ENCODE peak calls at places on chromosome 12, in six cellular contexts. One of them, this sample, is unnamed.

GRCh38 chr12:1906579-1906978 is 11.9 kb downstream of the CACNA2D4 start:
- DNase-seq in cardiac fibroblast: no peak
- DNase-seq in endodermal cell: no peak
- DNase-seq in AG04449: no peak
- DNase-seq in hepatocyte: no peak
- DNase-seq in thoracic aorta: no peak
- DNase-seq in this sample: no peak

GRCh38 chr12:23399402-23399933 is 550.0 kb downstream of the SOX5 start:
- DNase-seq in cardiac fibroblast: no peak
- DNase-seq in endodermal cell: no peak
- DNase-seq in AG04449: no peak
- DNase-seq in hepatocyte: no peak
- DNase-seq in thoracic aorta: no peak
- DNase-seq in this sample: no peak

GRCh38 chr12:4856556-4856955 is 53.1 kb upstream of the KCNA1 start:
- DNase-seq in cardiac fibroblast: no peak
- DNase-seq in endodermal cell: no peak
- DNase-seq in AG04449: no peak
- DNase-seq in hepatocyte: no peak
- DNase-seq in thoracic aorta: no peak
- DNase-seq in this sample: no peak

GRCh38 chr12:4282103-4282891 is 8.7 kb downstream of the CCND2 start:
- DNase-seq in cardiac fibroblast: no peak
- DNase-seq in endodermal cell: peak
- DNase-seq in AG04449: no peak
- DNase-seq in hepatocyte: no peak
- DNase-seq in thoracic aorta: no peak
- DNase-seq in this sample: no peak

GRCh38 chr12:124231980-124232653 is 62.8 kb upstream of the RFLNA start:
- DNase-seq in cardiac fibroblast: no peak
- DNase-seq in endodermal cell: no peak
- DNase-seq in AG04449: no peak
- DNase-seq in hepatocyte: peak
- DNase-seq in thoracic aorta: no peak
- DNase-seq in this sample: no peak

GRCh38 chr12:68336754-68337343 is 4.7 kb upstream of the MDM1 start:
- DNase-seq in cardiac fibroblast: no peak
- DNase-seq in endodermal cell: no peak
- DNase-seq in AG04449: no peak
- DNase-seq in hepatocyte: no peak
- DNase-seq in thoracic aorta: no peak
- DNase-seq in this sample: no peak

GRCh38 chr12:10960260-10960659 is 21.2 kb upstream of the TAS2R14 start:
- DNase-seq in cardiac fibroblast: no peak
- DNase-seq in endodermal cell: no peak
- DNase-seq in AG04449: no peak
- DNase-seq in hepatocyte: no peak
- DNase-seq in thoracic aorta: no peak
- DNase-seq in this sample: no peak

GRCh38 chr12:88242161-88242925 is 100.2 kb downstream of the TMTC3 start:
- DNase-seq in cardiac fibroblast: peak
- DNase-seq in endodermal cell: no peak
- DNase-seq in AG04449: peak
- DNase-seq in hepatocyte: peak
- DNase-seq in thoracic aorta: peak
- DNase-seq in this sample: peak

DNA sequence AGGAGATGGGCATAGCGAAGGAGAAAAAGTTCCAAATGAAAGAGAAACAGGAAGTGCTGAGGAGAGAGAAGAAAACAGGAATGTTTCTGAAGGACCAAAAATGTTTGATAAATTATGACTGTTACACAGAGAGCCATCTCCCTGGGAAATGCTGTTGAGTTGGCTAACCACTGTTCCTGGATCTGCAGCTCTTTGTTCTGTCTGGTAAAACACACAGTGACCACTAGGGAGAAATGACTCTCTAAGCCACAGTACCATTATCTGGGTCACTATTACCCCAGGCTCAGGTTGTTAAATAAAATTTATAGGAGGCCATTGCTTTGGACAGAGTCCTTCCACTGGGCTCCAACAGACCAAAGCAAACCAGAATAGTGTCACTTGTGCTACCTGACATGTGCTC is 219.3 kb downstream of the CRADD start:
- DNase-seq in cardiac fibroblast: peak
- DNase-seq in endodermal cell: no peak
- DNase-seq in AG04449: no peak
- DNase-seq in hepatocyte: no peak
- DNase-seq in thoracic aorta: no peak
- DNase-seq in this sample: no peak
- TF ChIP-seq CTCF in cardiac fibroblast: no peak
- TF ChIP-seq CTCF in endodermal cell: peak
- TF ChIP-seq CTCF in AG04449: no peak
- TF ChIP-seq CTCF in hepatocyte: no peak
- TF ChIP-seq CTCF in thoracic aorta: peak
- TF ChIP-seq CTCF in this sample: no peak

DNA sequence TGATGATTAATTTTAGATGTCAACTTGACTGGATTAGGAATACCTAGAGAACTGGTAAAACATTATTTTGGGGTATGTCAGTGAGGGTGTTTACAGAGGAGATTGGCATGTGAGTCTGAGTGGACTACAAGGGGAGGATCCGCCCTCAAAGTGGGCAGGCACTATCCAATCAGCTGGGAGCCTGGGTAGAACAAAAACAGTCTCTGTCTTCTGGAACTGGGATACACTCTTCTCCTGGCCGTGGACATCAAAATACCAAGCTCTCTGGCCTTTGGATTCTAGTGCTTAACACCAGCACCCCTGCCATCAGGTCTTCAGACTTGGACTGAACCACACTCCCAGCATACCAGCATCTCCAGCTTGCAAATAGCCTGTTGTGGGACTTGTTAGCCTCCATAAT is 4.4 kb upstream of the SCAF11 start:
- DNase-seq in cardiac fibroblast: no peak
- DNase-seq in endodermal cell: no peak
- DNase-seq in AG04449: no peak
- DNase-seq in hepatocyte: no peak
- DNase-seq in thoracic aorta: no peak
- DNase-seq in this sample: no peak
- H3K4me3 ChIP-seq in cardiac fibroblast: no peak
- H3K4me3 ChIP-seq in endodermal cell: no peak
- H3K4me3 ChIP-seq in AG04449: no peak
- H3K4me3 ChIP-seq in hepatocyte: no peak
- H3K4me3 ChIP-seq in thoracic aorta: no peak
- H3K4me3 ChIP-seq in this sample: no peak

GRCh38 chr12:40946612-40947194 is 241.4 kb upstream of the PDZRN4 start:
- DNase-seq in cardiac fibroblast: peak
- DNase-seq in endodermal cell: no peak
- DNase-seq in AG04449: peak
- DNase-seq in hepatocyte: peak
- DNase-seq in thoracic aorta: no peak
- DNase-seq in this sample: no peak
- TF ChIP-seq CTCF in cardiac fibroblast: peak
- TF ChIP-seq CTCF in endodermal cell: peak
- TF ChIP-seq CTCF in AG04449: peak
- TF ChIP-seq CTCF in hepatocyte: peak
- TF ChIP-seq CTCF in thoracic aorta: peak
- TF ChIP-seq CTCF in this sample: peak

GRCh38 chr12:54762390-54762789 is 91.9 kb upstream of the MUCL1 start:
- DNase-seq in cardiac fibroblast: no peak
- DNase-seq in endodermal cell: no peak
- DNase-seq in AG04449: no peak
- DNase-seq in hepatocyte: no peak
- DNase-seq in thoracic aorta: no peak
- DNase-seq in this sample: no peak
- H3K4me3 ChIP-seq in cardiac fibroblast: no peak
- H3K4me3 ChIP-seq in endodermal cell: no peak
- H3K4me3 ChIP-seq in AG04449: no peak
- H3K4me3 ChIP-seq in hepatocyte: no peak
- H3K4me3 ChIP-seq in thoracic aorta: no peak
- H3K4me3 ChIP-seq in this sample: no peak

GRCh38 chr12:15336772-15337553 is 14.7 kb downstream of the PTPRO start:
- DNase-seq in cardiac fibroblast: peak
- DNase-seq in endodermal cell: no peak
- DNase-seq in AG04449: peak
- DNase-seq in hepatocyte: no peak
- DNase-seq in thoracic aorta: no peak
- DNase-seq in this sample: peak
- TF ChIP-seq CTCF in cardiac fibroblast: no peak
- TF ChIP-seq CTCF in endodermal cell: no peak
- TF ChIP-seq CTCF in AG04449: no peak
- TF ChIP-seq CTCF in hepatocyte: no peak
- TF ChIP-seq CTCF in thoracic aorta: no peak
- TF ChIP-seq CTCF in this sample: no peak

DNA sequence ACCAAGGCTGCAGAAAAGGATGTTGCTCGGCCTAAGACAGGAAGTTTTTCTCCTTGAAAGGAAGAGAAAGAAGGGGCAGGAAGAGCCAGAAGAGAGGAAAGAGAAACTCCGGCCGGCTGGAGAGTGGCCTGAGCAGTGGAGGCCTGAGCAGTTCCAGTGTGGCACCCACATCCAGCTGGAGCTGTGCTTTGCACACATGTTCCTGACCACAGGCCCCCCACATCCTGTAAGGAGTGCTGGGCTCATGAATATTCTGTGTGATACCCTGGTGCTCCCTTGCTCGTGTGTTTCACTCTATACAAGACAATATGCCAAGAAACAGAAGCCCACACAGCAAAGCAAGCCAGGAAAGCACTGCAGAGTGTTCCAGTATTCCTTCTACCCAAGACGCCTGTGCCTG is 27.1 kb downstream of the POLE start:
- DNase-seq in cardiac fibroblast: no peak
- DNase-seq in endodermal cell: no peak
- DNase-seq in AG04449: no peak
- DNase-seq in hepatocyte: no peak
- DNase-seq in thoracic aorta: no peak
- DNase-seq in this sample: no peak
- H3K4me3 ChIP-seq in cardiac fibroblast: no peak
- H3K4me3 ChIP-seq in endodermal cell: no peak
- H3K4me3 ChIP-seq in AG04449: no peak
- H3K4me3 ChIP-seq in hepatocyte: no peak
- H3K4me3 ChIP-seq in thoracic aorta: no peak
- H3K4me3 ChIP-seq in this sample: no peak

GRCh38 chr12:104230704-104231103 is 15.1 kb downstream of the TXNRD1 start:
- DNase-seq in cardiac fibroblast: no peak
- DNase-seq in endodermal cell: peak
- DNase-seq in AG04449: no peak
- DNase-seq in hepatocyte: no peak
- DNase-seq in thoracic aorta: no peak
- DNase-seq in this sample: no peak

GRCh38 chr12:104234926-104235499 is 19.4 kb downstream of the TXNRD1 start:
- DNase-seq in cardiac fibroblast: no peak
- DNase-seq in endodermal cell: no peak
- DNase-seq in AG04449: no peak
- DNase-seq in hepatocyte: no peak
- DNase-seq in thoracic aorta: no peak
- DNase-seq in this sample: no peak

GRCh38 chr12:104226672-104227071 is 11.1 kb downstream of the TXNRD1 start:
- DNase-seq in cardiac fibroblast: peak
- DNase-seq in endodermal cell: no peak
- DNase-seq in AG04449: no peak
- DNase-seq in hepatocyte: no peak
- DNase-seq in thoracic aorta: no peak
- DNase-seq in this sample: peak

GRCh38 chr12:104232609-104233280 is 17.2 kb downstream of the TXNRD1 start:
- DNase-seq in cardiac fibroblast: no peak
- DNase-seq in endodermal cell: no peak
- DNase-seq in AG04449: no peak
- DNase-seq in hepatocyte: no peak
- DNase-seq in thoracic aorta: no peak
- DNase-seq in this sample: no peak

GRCh38 chr12:104230304-104230703 is 14.7 kb downstream of the TXNRD1 start:
- DNase-seq in cardiac fibroblast: no peak
- DNase-seq in endodermal cell: no peak
- DNase-seq in AG04449: no peak
- DNase-seq in hepatocyte: no peak
- DNase-seq in thoracic aorta: no peak
- DNase-seq in this sample: no peak
- TF ChIP-seq CTCF in cardiac fibroblast: peak
- TF ChIP-seq CTCF in endodermal cell: peak
- TF ChIP-seq CTCF in AG04449: no peak
- TF ChIP-seq CTCF in hepatocyte: no peak
- TF ChIP-seq CTCF in thoracic aorta: peak
- TF ChIP-seq CTCF in this sample: no peak

GRCh38 chr12:6700646-6701051 is at the start of gene PIANP:
- DNase-seq in cardiac fibroblast: peak
- DNase-seq in endodermal cell: peak
- DNase-seq in AG04449: no peak
- DNase-seq in hepatocyte: peak
- DNase-seq in thoracic aorta: no peak
- DNase-seq in this sample: no peak

GRCh38 chr12:6699989-6700645 is 498 bp downstream of the PIANP start:
- DNase-seq in cardiac fibroblast: no peak
- DNase-seq in endodermal cell: peak
- DNase-seq in AG04449: no peak
- DNase-seq in hepatocyte: peak
- DNase-seq in thoracic aorta: no peak
- DNase-seq in this sample: no peak

GRCh38 chr12:6697584-6698351 is 2.8 kb downstream of the PIANP start:
- DNase-seq in cardiac fibroblast: peak
- DNase-seq in endodermal cell: peak
- DNase-seq in AG04449: no peak
- DNase-seq in hepatocyte: peak
- DNase-seq in thoracic aorta: no peak
- DNase-seq in this sample: peak

GRCh38 chr12:6698352-6699046 is 2.1 kb downstream of the PIANP start:
- DNase-seq in cardiac fibroblast: no peak
- DNase-seq in endodermal cell: no peak
- DNase-seq in AG04449: no peak
- DNase-seq in hepatocyte: no peak
- DNase-seq in thoracic aorta: no peak
- DNase-seq in this sample: no peak

GRCh38 chr12:6699259-6699988 is 1.2 kb downstream of the PIANP start:
- DNase-seq in cardiac fibroblast: no peak
- DNase-seq in endodermal cell: peak
- DNase-seq in AG04449: no peak
- DNase-seq in hepatocyte: no peak
- DNase-seq in thoracic aorta: no peak
- DNase-seq in this sample: no peak
- H3K4me3 ChIP-seq in cardiac fibroblast: peak
- H3K4me3 ChIP-seq in endodermal cell: peak
- H3K4me3 ChIP-seq in AG04449: peak
- H3K4me3 ChIP-seq in hepatocyte: no peak
- H3K4me3 ChIP-seq in thoracic aorta: peak
- H3K4me3 ChIP-seq in this sample: peak

GRCh38 chr12:120235369-120236123 is 30.0 kb downstream of the PXN start:
- DNase-seq in cardiac fibroblast: no peak
- DNase-seq in endodermal cell: peak
- DNase-seq in AG04449: no peak
- DNase-seq in hepatocyte: no peak
- DNase-seq in thoracic aorta: no peak
- DNase-seq in this sample: no peak
- TF ChIP-seq CTCF in cardiac fibroblast: peak
- TF ChIP-seq CTCF in endodermal cell: peak
- TF ChIP-seq CTCF in AG04449: peak
- TF ChIP-seq CTCF in hepatocyte: peak
- TF ChIP-seq CTCF in thoracic aorta: no peak
- TF ChIP-seq CTCF in this sample: peak

This sample was measured in AG09309.